ENCODE peak calls at places on chromosome 18, in nine cellular contexts. R is frontal cortex, N is T-cell, B is RPMI8226, U is SJSA1, M is neural crest cell, G is HTR-8/SVneo, Q is Daoy, D is NCI-H446. E is an unnamed sample.

GRCh38 chr18:40159141-40160017 is 1795.7 kb upstream of the PIK3C3 start:
- DNase-seq in M (no peak), U (no peak), N (no peak), G (peak), Q (no peak), R (peak), B (peak), D (peak), E (no peak)

GRCh38 chr18:42640160-42640559 is 475.3 kb downstream of the RIT2 start:
- DNase-seq in B (no peak), U (no peak), Q (no peak), R (no peak), G (no peak), M (no peak), D (no peak), N (no peak), E (no peak)

GRCh38 chr18:31230495-31230894 is 67.8 kb upstream of the DSC1 start:
- DNase-seq in R (no peak), G (no peak), U (no peak), Q (peak), N (no peak), D (no peak), B (no peak), M (no peak), E (no peak)

GRCh38 chr18:79607361-79607930 is 72.2 kb upstream of the CTDP1 start:
- DNase-seq in G (no peak), D (no peak), M (no peak), N (no peak), U (no peak), B (no peak), R (no peak), Q (no peak), E (no peak)

GRCh38 chr18:24514439-24514838 is 54.0 kb downstream of the HRH4 start:
- DNase-seq in M (no peak), Q (peak), N (no peak), U (no peak), R (no peak), D (no peak), B (peak), G (peak), E (no peak)

GRCh38 chr18:56314396-56314795 is 324.0 kb downstream of the TXNL1 start:
- DNase-seq in B (no peak), Q (no peak), M (no peak), R (no peak), N (no peak), D (no peak), G (no peak), U (no peak), E (no peak)

GRCh38 chr18:46894124-46894523 is 23.2 kb downstream of the PIAS2 start:
- DNase-seq in U (no peak), G (no peak), M (no peak), D (no peak), Q (no peak), B (no peak), R (no peak), N (no peak), E (peak)

GRCh38 chr18:63553117-63553516 is 10.9 kb downstream of the SERPINB12 start:
- DNase-seq in D (no peak), R (peak), Q (peak), U (no peak), N (no peak), G (peak), M (no peak), B (peak), E (no peak)

GRCh38 chr18:58117685-58118403 is 73.8 kb downstream of the NEDD4L start:
- DNase-seq in G (peak), D (no peak), Q (peak), U (no peak), R (peak), M (no peak), B (peak), N (no peak), E (no peak)

GRCh38 chr18:61554117-61554776 is 221.0 kb downstream of the CDH20 start:
- DNase-seq in D (no peak), B (no peak), R (no peak), G (no peak), U (no peak), Q (no peak), M (no peak), N (peak), E (peak)

GRCh38 chr18:58687871-58688308 is 16.6 kb downstream of the MALT1 start:
- DNase-seq in G (no peak), N (peak), U (no peak), D (no peak), Q (no peak), B (no peak), M (no peak), R (no peak), E (peak)

GRCh38 chr18:23992119-23992940 is 22.2 kb upstream of the TTC39C start:
- DNase-seq in B (peak), Q (peak), R (no peak), N (peak), M (no peak), U (peak), D (no peak), G (no peak), E (peak)

GRCh38 chr18:21129586-21130216 is 18.1 kb upstream of the ROCK1 start:
- DNase-seq in N (no peak), R (no peak), G (no peak), M (no peak), Q (no peak), B (no peak), D (no peak), U (no peak), E (no peak)

GRCh38 chr18:38318416-38318815 is 752.8 kb upstream of the CELF4 start:
- DNase-seq in N (no peak), R (no peak), M (no peak), B (no peak), U (no peak), G (no peak), Q (no peak), D (no peak), E (no peak)

GRCh38 chr18:79737426-79737825 is 57.8 kb downstream of the CTDP1 start:
- DNase-seq in D (no peak), G (no peak), N (no peak), U (no peak), Q (no peak), R (no peak), M (no peak), B (no peak), E (no peak)

GRCh38 chr18:10530852-10531251 is 5.0 kb downstream of the NAPG start:
- DNase-seq in D (no peak), B (no peak), U (no peak), M (no peak), Q (no peak), N (no peak), G (no peak), R (no peak), E (peak)

GRCh38 chr18:28511421-28511821 is 334.5 kb upstream of the CDH2 start:
- DNase-seq in B (no peak), G (no peak), U (peak), N (no peak), R (no peak), M (no peak), D (no peak), Q (peak), E (no peak)

GRCh38 chr18:48541026-48541746 is 2.4 kb downstream of the CTIF start:
- DNase-seq in M (peak), G (peak), R (peak), D (no peak), N (no peak), U (peak), B (peak), Q (peak), E (peak)

GRCh38 chr18:9952633-9953416 is 39.0 kb downstream of the VAPA start:
- DNase-seq in R (no peak), D (no peak), G (no peak), Q (no peak), U (no peak), N (no peak), B (no peak), M (no peak), E (no peak)

GRCh38 chr18:36757081-36757480 is 71.7 kb downstream of the TPGS2 start:
- DNase-seq in M (no peak), Q (peak), G (peak), D (peak), U (no peak), R (peak), N (no peak), B (peak), E (no peak)

GRCh38 chr18:55400590-55401274 is 187.3 kb downstream of the TCF4 start:
- DNase-seq in R (no peak), M (no peak), D (no peak), B (no peak), N (no peak), Q (no peak), G (no peak), U (no peak), E (no peak)

GRCh38 chr18:62164855-62165487 is 21.9 kb downstream of the PIGN start:
- DNase-seq in U (no peak), M (no peak), D (no peak), R (no peak), N (no peak), B (no peak), G (no peak), Q (no peak), E (no peak)

GRCh38 chr18:46425511-46425910 is 231.5 kb downstream of the LOXHD1 start:
- DNase-seq in R (no peak), Q (no peak), B (no peak), N (no peak), G (no peak), D (no peak), M (no peak), U (no peak), E (no peak)

GRCh38 chr18:57422313-57422872 is 12.8 kb upstream of the ONECUT2 start:
- DNase-seq in N (no peak), G (no peak), R (no peak), Q (no peak), D (no peak), M (no peak), B (no peak), U (no peak), E (no peak)

GRCh38 chr18:13217971-13218375 is 587 bp upstream of the LDLRAD4 start:
- DNase-seq in G (no peak), D (no peak), R (no peak), B (no peak), N (no peak), U (no peak), Q (no peak), M (peak), E (no peak)

GRCh38 chr18:9539283-9539682 is 64.0 kb downstream of the RALBP1 start:
- DNase-seq in M (no peak), U (no peak), Q (peak), N (no peak), R (no peak), G (peak), D (no peak), B (no peak), E (no peak)

GRCh38 chr18:6920099-6920955 is 190.8 kb downstream of the ARHGAP28 start:
- DNase-seq in R (peak), Q (peak), D (peak), N (no peak), G (peak), U (peak), B (peak), M (peak), E (peak)

GRCh38 chr18:55833543-55833942 is 245.6 kb upstream of the TCF4 start:
- DNase-seq in G (peak), R (no peak), N (no peak), B (no peak), M (no peak), D (no peak), Q (peak), U (peak), E (no peak)